ENCODE peak calls at places on chromosomes 5 and 9, in nine cellular contexts. One of them, this sample, is unnamed.
A peak's percentile ranks its signal among the peaks of the same experiment; 100 is the strongest.

GRCh38 chr5:93589348-93589662 is 6.3 kb downstream of the NR2F1 start:
- DNase-seq in cardiac muscle cell: no peak
- DNase-seq in AG20443: no peak
- DNase-seq in Daoy: no peak
- DNase-seq in GM03348: no peak
- DNase-seq in stimulated activated CD4-positive, alpha-beta T cell treated with anti-CD3 and anti-CD28 coated beads, Interleukin-2, amount 100 ng/mL, for 48 hours: no peak
- DNase-seq in NCI-H1417 treated with DMSO at 0.1 percent for 48 hours: no peak
- DNase-seq in HT1080: no peak
- DNase-seq in activated T-cell treated with anti-CD3 and anti-CD28 coated beads, Interleukin-2, amount 50 U/mL, for 48 hours: no peak
- DNase-seq in this sample: no peak

GRCh38 chr5:74183041-74183440 is 457.5 kb downstream of the ENC1 start:
- DNase-seq in cardiac muscle cell: no peak
- DNase-seq in AG20443: no peak
- DNase-seq in Daoy: no peak
- DNase-seq in GM03348: no peak
- DNase-seq in stimulated activated CD4-positive, alpha-beta T cell treated with anti-CD3 and anti-CD28 coated beads, Interleukin-2, amount 100 ng/mL, for 48 hours: no peak
- DNase-seq in NCI-H1417 treated with DMSO at 0.1 percent for 48 hours: no peak
- DNase-seq in HT1080: no peak
- DNase-seq in activated T-cell treated with anti-CD3 and anti-CD28 coated beads, Interleukin-2, amount 50 U/mL, for 48 hours: no peak
- DNase-seq in this sample: no peak

GRCh38 chr5:30768061-30768460 is 425.4 kb upstream of the CDH6 start:
- DNase-seq in cardiac muscle cell: no peak
- DNase-seq in AG20443: no peak
- DNase-seq in Daoy: no peak
- DNase-seq in GM03348: peak; percentile 8
- DNase-seq in stimulated activated CD4-positive, alpha-beta T cell treated with anti-CD3 and anti-CD28 coated beads, Interleukin-2, amount 100 ng/mL, for 48 hours: no peak
- DNase-seq in NCI-H1417 treated with DMSO at 0.1 percent for 48 hours: no peak
- DNase-seq in HT1080: no peak
- DNase-seq in activated T-cell treated with anti-CD3 and anti-CD28 coated beads, Interleukin-2, amount 50 U/mL, for 48 hours: no peak
- DNase-seq in this sample: no peak

GRCh38 chr9:110710420-110710819 is 41.8 kb downstream of the MUSK start:
- DNase-seq in cardiac muscle cell: no peak
- DNase-seq in AG20443: no peak
- DNase-seq in Daoy: no peak
- DNase-seq in GM03348: no peak
- DNase-seq in stimulated activated CD4-positive, alpha-beta T cell treated with anti-CD3 and anti-CD28 coated beads, Interleukin-2, amount 100 ng/mL, for 48 hours: no peak
- DNase-seq in NCI-H1417 treated with DMSO at 0.1 percent for 48 hours: no peak
- DNase-seq in HT1080: no peak
- DNase-seq in activated T-cell treated with anti-CD3 and anti-CD28 coated beads, Interleukin-2, amount 50 U/mL, for 48 hours: no peak
- DNase-seq in this sample: no peak

GRCh38 chr5:112186401-112186990 is 232.6 kb downstream of the EPB41L4A start:
- DNase-seq in cardiac muscle cell: peak; percentile 61
- DNase-seq in AG20443: peak; percentile 32
- DNase-seq in Daoy: peak; percentile 41
- DNase-seq in GM03348: peak; percentile 49
- DNase-seq in stimulated activated CD4-positive, alpha-beta T cell treated with anti-CD3 and anti-CD28 coated beads, Interleukin-2, amount 100 ng/mL, for 48 hours: no peak
- DNase-seq in NCI-H1417 treated with DMSO at 0.1 percent for 48 hours: no peak
- DNase-seq in HT1080: peak; percentile 22
- DNase-seq in activated T-cell treated with anti-CD3 and anti-CD28 coated beads, Interleukin-2, amount 50 U/mL, for 48 hours: no peak
- DNase-seq in this sample: no peak

GRCh38 chr9:37582548-37583157 is 6.5 kb upstream of the FBXO10 start:
- DNase-seq in cardiac muscle cell: peak; percentile 81
- DNase-seq in AG20443: peak; percentile 57
- DNase-seq in Daoy: peak; percentile 37
- DNase-seq in GM03348: peak; percentile 56
- DNase-seq in stimulated activated CD4-positive, alpha-beta T cell treated with anti-CD3 and anti-CD28 coated beads, Interleukin-2, amount 100 ng/mL, for 48 hours: no peak
- DNase-seq in NCI-H1417 treated with DMSO at 0.1 percent for 48 hours: no peak
- DNase-seq in HT1080: peak; percentile 39
- DNase-seq in activated T-cell treated with anti-CD3 and anti-CD28 coated beads, Interleukin-2, amount 50 U/mL, for 48 hours: no peak
- DNase-seq in this sample: no peak

GRCh38 chr9:76591256-76591950 is 132.4 kb downstream of the GCNT1 start:
- DNase-seq in cardiac muscle cell: peak; percentile 85
- DNase-seq in AG20443: peak; percentile 23
- DNase-seq in Daoy: no peak
- DNase-seq in GM03348: peak; percentile 24
- DNase-seq in stimulated activated CD4-positive, alpha-beta T cell treated with anti-CD3 and anti-CD28 coated beads, Interleukin-2, amount 100 ng/mL, for 48 hours: no peak
- DNase-seq in NCI-H1417 treated with DMSO at 0.1 percent for 48 hours: no peak
- DNase-seq in HT1080: no peak
- DNase-seq in activated T-cell treated with anti-CD3 and anti-CD28 coated beads, Interleukin-2, amount 50 U/mL, for 48 hours: no peak
- DNase-seq in this sample: no peak

GRCh38 chr9:125747053-125747764 is at the start of gene PBX3:
- DNase-seq in cardiac muscle cell: peak; percentile 62
- DNase-seq in AG20443: peak; percentile 57
- DNase-seq in Daoy: peak; percentile 76
- DNase-seq in GM03348: peak; percentile 72
- DNase-seq in stimulated activated CD4-positive, alpha-beta T cell treated with anti-CD3 and anti-CD28 coated beads, Interleukin-2, amount 100 ng/mL, for 48 hours: peak; percentile 15
- DNase-seq in NCI-H1417 treated with DMSO at 0.1 percent for 48 hours: no peak
- DNase-seq in HT1080: no peak
- DNase-seq in activated T-cell treated with anti-CD3 and anti-CD28 coated beads, Interleukin-2, amount 50 U/mL, for 48 hours: peak; percentile 63
- DNase-seq in this sample: peak; percentile 81

GRCh38 chr5:43041669-43042175 is 1.6 kb upstream of the ANXA2R start:
- DNase-seq in cardiac muscle cell: peak; percentile 83
- DNase-seq in AG20443: peak; percentile 49
- DNase-seq in Daoy: peak; percentile 66
- DNase-seq in GM03348: no peak
- DNase-seq in stimulated activated CD4-positive, alpha-beta T cell treated with anti-CD3 and anti-CD28 coated beads, Interleukin-2, amount 100 ng/mL, for 48 hours: peak; percentile 48
- DNase-seq in NCI-H1417 treated with DMSO at 0.1 percent for 48 hours: peak; percentile 37
- DNase-seq in HT1080: peak; percentile 68
- DNase-seq in activated T-cell treated with anti-CD3 and anti-CD28 coated beads, Interleukin-2, amount 50 U/mL, for 48 hours: peak; percentile 75
- DNase-seq in this sample: peak; percentile 80

GRCh38 chr9:117464941-117465616 is 50.2 kb upstream of the ASTN2 start:
- DNase-seq in cardiac muscle cell: no peak
- DNase-seq in AG20443: no peak
- DNase-seq in Daoy: no peak
- DNase-seq in GM03348: no peak
- DNase-seq in stimulated activated CD4-positive, alpha-beta T cell treated with anti-CD3 and anti-CD28 coated beads, Interleukin-2, amount 100 ng/mL, for 48 hours: no peak
- DNase-seq in NCI-H1417 treated with DMSO at 0.1 percent for 48 hours: no peak
- DNase-seq in HT1080: no peak
- DNase-seq in activated T-cell treated with anti-CD3 and anti-CD28 coated beads, Interleukin-2, amount 50 U/mL, for 48 hours: no peak
- DNase-seq in this sample: no peak

GRCh38 chr9:128124873-128125574 is 2.5 kb downstream of the PTGES2 start:
- DNase-seq in cardiac muscle cell: peak; percentile 64
- DNase-seq in AG20443: peak; percentile 48
- DNase-seq in Daoy: peak; percentile 80
- DNase-seq in GM03348: no peak
- DNase-seq in stimulated activated CD4-positive, alpha-beta T cell treated with anti-CD3 and anti-CD28 coated beads, Interleukin-2, amount 100 ng/mL, for 48 hours: peak; percentile 44
- DNase-seq in NCI-H1417 treated with DMSO at 0.1 percent for 48 hours: no peak
- DNase-seq in HT1080: peak; percentile 55
- DNase-seq in activated T-cell treated with anti-CD3 and anti-CD28 coated beads, Interleukin-2, amount 50 U/mL, for 48 hours: peak; percentile 66
- DNase-seq in this sample: peak; percentile 80

GRCh38 chr5:6721442-6721841 is 8.2 kb downstream of the TENT4A start:
- DNase-seq in cardiac muscle cell: no peak
- DNase-seq in AG20443: no peak
- DNase-seq in Daoy: no peak
- DNase-seq in GM03348: peak; percentile 26
- DNase-seq in stimulated activated CD4-positive, alpha-beta T cell treated with anti-CD3 and anti-CD28 coated beads, Interleukin-2, amount 100 ng/mL, for 48 hours: no peak
- DNase-seq in NCI-H1417 treated with DMSO at 0.1 percent for 48 hours: no peak
- DNase-seq in HT1080: no peak
- DNase-seq in activated T-cell treated with anti-CD3 and anti-CD28 coated beads, Interleukin-2, amount 50 U/mL, for 48 hours: no peak
- DNase-seq in this sample: no peak

GRCh38 chr9:113501821-113502220 is 38.3 kb downstream of the RGS3 start:
- DNase-seq in cardiac muscle cell: no peak
- DNase-seq in AG20443: no peak
- DNase-seq in Daoy: no peak
- DNase-seq in GM03348: no peak
- DNase-seq in stimulated activated CD4-positive, alpha-beta T cell treated with anti-CD3 and anti-CD28 coated beads, Interleukin-2, amount 100 ng/mL, for 48 hours: no peak
- DNase-seq in NCI-H1417 treated with DMSO at 0.1 percent for 48 hours: no peak
- DNase-seq in HT1080: no peak
- DNase-seq in activated T-cell treated with anti-CD3 and anti-CD28 coated beads, Interleukin-2, amount 50 U/mL, for 48 hours: no peak
- DNase-seq in this sample: no peak

GRCh38 chr5:157345485-157345884 is 79.6 kb downstream of the CYFIP2 start:
- DNase-seq in cardiac muscle cell: no peak
- DNase-seq in AG20443: no peak
- DNase-seq in Daoy: no peak
- DNase-seq in GM03348: no peak
- DNase-seq in stimulated activated CD4-positive, alpha-beta T cell treated with anti-CD3 and anti-CD28 coated beads, Interleukin-2, amount 100 ng/mL, for 48 hours: no peak
- DNase-seq in NCI-H1417 treated with DMSO at 0.1 percent for 48 hours: no peak
- DNase-seq in HT1080: no peak
- DNase-seq in activated T-cell treated with anti-CD3 and anti-CD28 coated beads, Interleukin-2, amount 50 U/mL, for 48 hours: no peak
- DNase-seq in this sample: no peak

GRCh38 chr5:77302247-77302646 is 91.8 kb downstream of the PDE8B start:
- DNase-seq in cardiac muscle cell: no peak
- DNase-seq in AG20443: no peak
- DNase-seq in Daoy: no peak
- DNase-seq in GM03348: no peak
- DNase-seq in stimulated activated CD4-positive, alpha-beta T cell treated with anti-CD3 and anti-CD28 coated beads, Interleukin-2, amount 100 ng/mL, for 48 hours: no peak
- DNase-seq in NCI-H1417 treated with DMSO at 0.1 percent for 48 hours: no peak
- DNase-seq in HT1080: no peak
- DNase-seq in activated T-cell treated with anti-CD3 and anti-CD28 coated beads, Interleukin-2, amount 50 U/mL, for 48 hours: no peak
- DNase-seq in this sample: no peak

GRCh38 chr9:126886194-126886830 is 25.9 kb downstream of the ZBTB34 start:
- DNase-seq in cardiac muscle cell: no peak
- DNase-seq in AG20443: no peak
- DNase-seq in Daoy: no peak
- DNase-seq in GM03348: no peak
- DNase-seq in stimulated activated CD4-positive, alpha-beta T cell treated with anti-CD3 and anti-CD28 coated beads, Interleukin-2, amount 100 ng/mL, for 48 hours: no peak
- DNase-seq in NCI-H1417 treated with DMSO at 0.1 percent for 48 hours: no peak
- DNase-seq in HT1080: no peak
- DNase-seq in activated T-cell treated with anti-CD3 and anti-CD28 coated beads, Interleukin-2, amount 50 U/mL, for 48 hours: no peak
- DNase-seq in this sample: no peak

GRCh38 chr5:114097570-114097969 is 264.3 kb upstream of the KCNN2 start:
- DNase-seq in cardiac muscle cell: peak; percentile 0
- DNase-seq in AG20443: no peak
- DNase-seq in Daoy: no peak
- DNase-seq in GM03348: no peak
- DNase-seq in stimulated activated CD4-positive, alpha-beta T cell treated with anti-CD3 and anti-CD28 coated beads, Interleukin-2, amount 100 ng/mL, for 48 hours: no peak
- DNase-seq in NCI-H1417 treated with DMSO at 0.1 percent for 48 hours: no peak
- DNase-seq in HT1080: no peak
- DNase-seq in activated T-cell treated with anti-CD3 and anti-CD28 coated beads, Interleukin-2, amount 50 U/mL, for 48 hours: no peak
- DNase-seq in this sample: no peak

GRCh38 chr9:134710912-134711311 is 69.3 kb downstream of the COL5A1 start:
- DNase-seq in cardiac muscle cell: no peak
- DNase-seq in AG20443: no peak
- DNase-seq in Daoy: no peak
- DNase-seq in GM03348: no peak
- DNase-seq in stimulated activated CD4-positive, alpha-beta T cell treated with anti-CD3 and anti-CD28 coated beads, Interleukin-2, amount 100 ng/mL, for 48 hours: no peak
- DNase-seq in NCI-H1417 treated with DMSO at 0.1 percent for 48 hours: no peak
- DNase-seq in HT1080: no peak
- DNase-seq in activated T-cell treated with anti-CD3 and anti-CD28 coated beads, Interleukin-2, amount 50 U/mL, for 48 hours: no peak
- DNase-seq in this sample: no peak

GRCh38 chr9:129125478-129125877 is 14.3 kb downstream of the PTPA start:
- DNase-seq in cardiac muscle cell: peak; percentile 92
- DNase-seq in AG20443: peak; percentile 67
- DNase-seq in Daoy: peak; percentile 56
- DNase-seq in GM03348: peak; percentile 60
- DNase-seq in stimulated activated CD4-positive, alpha-beta T cell treated with anti-CD3 and anti-CD28 coated beads, Interleukin-2, amount 100 ng/mL, for 48 hours: no peak
- DNase-seq in NCI-H1417 treated with DMSO at 0.1 percent for 48 hours: no peak
- DNase-seq in HT1080: peak; percentile 64
- DNase-seq in activated T-cell treated with anti-CD3 and anti-CD28 coated beads, Interleukin-2, amount 50 U/mL, for 48 hours: no peak
- DNase-seq in this sample: no peak

GRCh38 chr9:119905706-119906105 is 536.5 kb upstream of the BRINP1 start:
- DNase-seq in cardiac muscle cell: no peak
- DNase-seq in AG20443: no peak
- DNase-seq in Daoy: no peak
- DNase-seq in GM03348: no peak
- DNase-seq in stimulated activated CD4-positive, alpha-beta T cell treated with anti-CD3 and anti-CD28 coated beads, Interleukin-2, amount 100 ng/mL, for 48 hours: no peak
- DNase-seq in NCI-H1417 treated with DMSO at 0.1 percent for 48 hours: peak; percentile 25
- DNase-seq in HT1080: peak; percentile 9
- DNase-seq in activated T-cell treated with anti-CD3 and anti-CD28 coated beads, Interleukin-2, amount 50 U/mL, for 48 hours: no peak
- DNase-seq in this sample: no peak

GRCh38 chr5:37724395-37725125 is 115.3 kb downstream of the GDNF start:
- DNase-seq in cardiac muscle cell: peak; percentile 47
- DNase-seq in AG20443: peak; percentile 50
- DNase-seq in Daoy: peak; percentile 87
- DNase-seq in GM03348: peak; percentile 32
- DNase-seq in stimulated activated CD4-positive, alpha-beta T cell treated with anti-CD3 and anti-CD28 coated beads, Interleukin-2, amount 100 ng/mL, for 48 hours: no peak
- DNase-seq in NCI-H1417 treated with DMSO at 0.1 percent for 48 hours: no peak
- DNase-seq in HT1080: peak; percentile 43
- DNase-seq in activated T-cell treated with anti-CD3 and anti-CD28 coated beads, Interleukin-2, amount 50 U/mL, for 48 hours: no peak
- DNase-seq in this sample: peak; percentile 57

GRCh38 chr9:135037521-135038250 is 49.8 kb upstream of the OLFM1 start:
- DNase-seq in cardiac muscle cell: no peak
- DNase-seq in AG20443: no peak
- DNase-seq in Daoy: no peak
- DNase-seq in GM03348: no peak
- DNase-seq in stimulated activated CD4-positive, alpha-beta T cell treated with anti-CD3 and anti-CD28 coated beads, Interleukin-2, amount 100 ng/mL, for 48 hours: no peak
- DNase-seq in NCI-H1417 treated with DMSO at 0.1 percent for 48 hours: no peak
- DNase-seq in HT1080: no peak
- DNase-seq in activated T-cell treated with anti-CD3 and anti-CD28 coated beads, Interleukin-2, amount 50 U/mL, for 48 hours: no peak
- DNase-seq in this sample: peak; percentile 43

GRCh38 chr5:173884402-173885053 is 3.6 kb upstream of the CPEB4 start:
- DNase-seq in cardiac muscle cell: no peak
- DNase-seq in AG20443: no peak
- DNase-seq in Daoy: no peak
- DNase-seq in GM03348: no peak
- DNase-seq in stimulated activated CD4-positive, alpha-beta T cell treated with anti-CD3 and anti-CD28 coated beads, Interleukin-2, amount 100 ng/mL, for 48 hours: no peak
- DNase-seq in NCI-H1417 treated with DMSO at 0.1 percent for 48 hours: no peak
- DNase-seq in HT1080: no peak
- DNase-seq in activated T-cell treated with anti-CD3 and anti-CD28 coated beads, Interleukin-2, amount 50 U/mL, for 48 hours: no peak
- DNase-seq in this sample: no peak

GRCh38 chr9:137619240-137620090 is 660 bp downstream of the EHMT1 start:
- DNase-seq in cardiac muscle cell: peak; percentile 61
- DNase-seq in AG20443: peak; percentile 65
- DNase-seq in Daoy: peak; percentile 58
- DNase-seq in GM03348: peak; percentile 58
- DNase-seq in stimulated activated CD4-positive, alpha-beta T cell treated with anti-CD3 and anti-CD28 coated beads, Interleukin-2, amount 100 ng/mL, for 48 hours: peak; percentile 25
- DNase-seq in NCI-H1417 treated with DMSO at 0.1 percent for 48 hours: no peak
- DNase-seq in HT1080: peak; percentile 39
- DNase-seq in activated T-cell treated with anti-CD3 and anti-CD28 coated beads, Interleukin-2, amount 50 U/mL, for 48 hours: peak; percentile 53
- DNase-seq in this sample: peak; percentile 73

GRCh38 chr9:12290166-12290869 is 402.9 kb upstream of the TYRP1 start:
- DNase-seq in cardiac muscle cell: no peak
- DNase-seq in AG20443: no peak
- DNase-seq in Daoy: no peak
- DNase-seq in GM03348: no peak
- DNase-seq in stimulated activated CD4-positive, alpha-beta T cell treated with anti-CD3 and anti-CD28 coated beads, Interleukin-2, amount 100 ng/mL, for 48 hours: no peak
- DNase-seq in NCI-H1417 treated with DMSO at 0.1 percent for 48 hours: no peak
- DNase-seq in HT1080: no peak
- DNase-seq in activated T-cell treated with anti-CD3 and anti-CD28 coated beads, Interleukin-2, amount 50 U/mL, for 48 hours: no peak
- DNase-seq in this sample: no peak

GRCh38 chr5:131685514-131686171 is 50.6 kb upstream of the RAPGEF6 start:
- DNase-seq in cardiac muscle cell: no peak
- DNase-seq in AG20443: no peak
- DNase-seq in Daoy: no peak
- DNase-seq in GM03348: no peak
- DNase-seq in stimulated activated CD4-positive, alpha-beta T cell treated with anti-CD3 and anti-CD28 coated beads, Interleukin-2, amount 100 ng/mL, for 48 hours: no peak
- DNase-seq in NCI-H1417 treated with DMSO at 0.1 percent for 48 hours: no peak
- DNase-seq in HT1080: no peak
- DNase-seq in activated T-cell treated with anti-CD3 and anti-CD28 coated beads, Interleukin-2, amount 50 U/mL, for 48 hours: no peak
- DNase-seq in this sample: no peak

GRCh38 chr9:129014611-129015010 is 13.5 kb downstream of the SH3GLB2 start:
- DNase-seq in cardiac muscle cell: no peak
- DNase-seq in AG20443: no peak
- DNase-seq in Daoy: no peak
- DNase-seq in GM03348: no peak
- DNase-seq in stimulated activated CD4-positive, alpha-beta T cell treated with anti-CD3 and anti-CD28 coated beads, Interleukin-2, amount 100 ng/mL, for 48 hours: no peak
- DNase-seq in NCI-H1417 treated with DMSO at 0.1 percent for 48 hours: no peak
- DNase-seq in HT1080: no peak
- DNase-seq in activated T-cell treated with anti-CD3 and anti-CD28 coated beads, Interleukin-2, amount 50 U/mL, for 48 hours: no peak
- DNase-seq in this sample: no peak

GRCh38 chr9:34501889-34502425 is 20.8 kb downstream of the ENHO start:
- DNase-seq in cardiac muscle cell: peak; percentile 97
- DNase-seq in AG20443: peak; percentile 77
- DNase-seq in Daoy: peak; percentile 41
- DNase-seq in GM03348: peak; percentile 77
- DNase-seq in stimulated activated CD4-positive, alpha-beta T cell treated with anti-CD3 and anti-CD28 coated beads, Interleukin-2, amount 100 ng/mL, for 48 hours: no peak
- DNase-seq in NCI-H1417 treated with DMSO at 0.1 percent for 48 hours: no peak
- DNase-seq in HT1080: peak; percentile 79
- DNase-seq in activated T-cell treated with anti-CD3 and anti-CD28 coated beads, Interleukin-2, amount 50 U/mL, for 48 hours: no peak
- DNase-seq in this sample: peak; percentile 89

GRCh38 chr5:179354305-179354882 is 9.1 kb upstream of the ADAMTS2 start:
- DNase-seq in cardiac muscle cell: no peak
- DNase-seq in AG20443: no peak
- DNase-seq in Daoy: no peak
- DNase-seq in GM03348: no peak
- DNase-seq in stimulated activated CD4-positive, alpha-beta T cell treated with anti-CD3 and anti-CD28 coated beads, Interleukin-2, amount 100 ng/mL, for 48 hours: no peak
- DNase-seq in NCI-H1417 treated with DMSO at 0.1 percent for 48 hours: no peak
- DNase-seq in HT1080: no peak
- DNase-seq in activated T-cell treated with anti-CD3 and anti-CD28 coated beads, Interleukin-2, amount 50 U/mL, for 48 hours: no peak
- DNase-seq in this sample: no peak

GRCh38 chr9:98605116-98605515 is 103.6 kb downstream of the GABBR2 start:
- DNase-seq in cardiac muscle cell: no peak
- DNase-seq in AG20443: no peak
- DNase-seq in Daoy: no peak
- DNase-seq in GM03348: no peak
- DNase-seq in stimulated activated CD4-positive, alpha-beta T cell treated with anti-CD3 and anti-CD28 coated beads, Interleukin-2, amount 100 ng/mL, for 48 hours: no peak
- DNase-seq in NCI-H1417 treated with DMSO at 0.1 percent for 48 hours: no peak
- DNase-seq in HT1080: no peak
- DNase-seq in activated T-cell treated with anti-CD3 and anti-CD28 coated beads, Interleukin-2, amount 50 U/mL, for 48 hours: no peak
- DNase-seq in this sample: no peak

GRCh38 chr5:123672067-123672466 is 160.1 kb downstream of the CSNK1G3 start:
- DNase-seq in cardiac muscle cell: no peak
- DNase-seq in AG20443: no peak
- DNase-seq in Daoy: no peak
- DNase-seq in GM03348: no peak
- DNase-seq in stimulated activated CD4-positive, alpha-beta T cell treated with anti-CD3 and anti-CD28 coated beads, Interleukin-2, amount 100 ng/mL, for 48 hours: no peak
- DNase-seq in NCI-H1417 treated with DMSO at 0.1 percent for 48 hours: no peak
- DNase-seq in HT1080: no peak
- DNase-seq in activated T-cell treated with anti-CD3 and anti-CD28 coated beads, Interleukin-2, amount 50 U/mL, for 48 hours: no peak
- DNase-seq in this sample: no peak

This sample was measured in sigmoid colon.